ENCODE peak calls at places on chromosomes 11 and 22, in eight cellular contexts. Q is GF-D8; U is ELF-1; T is T47D; E is ACHN; I is activated naive CD4-positive, alpha-beta T cell treated with anti-CD3 and anti-CD28 coated beads, Interleukin-2, amount 10 ng/mL, durations not matched to agents 7 days and 5 days; K is NCI-H748 treated with DMSO at 0.1 percent for 48 hours; L is bronchial epithelial cell. P is an unnamed sample.

GRCh38 chr22:30823015-30823370 is 128.3 kb downstream of the OSBP2 start:
- DNase-seq in Q (no peak), U (peak; percentile 35), T (peak; percentile 42), E (no peak), I (no peak), K (no peak), L (no peak), P (no peak)

GRCh38 chr22:47113880-47114415 is 351.5 kb downstream of the TBC1D22A start:
- DNase-seq in Q (no peak), U (no peak), T (no peak), E (no peak), I (no peak), K (no peak), L (no peak), P (no peak)

GRCh38 chr11:86274503-86274902 is 27.5 kb upstream of the HIKESHI start:
- DNase-seq in Q (no peak), U (peak; percentile 42), T (no peak), E (no peak), I (no peak), K (no peak), L (no peak), P (no peak)

GRCh38 chr22:46587067-46587471 is 33.1 kb upstream of the GRAMD4 start:
- DNase-seq in Q (no peak), U (no peak), T (no peak), E (no peak), I (peak; percentile 31), K (no peak), L (no peak), P (no peak)

GRCh38 chr11:44927174-44927661 is 23.5 kb downstream of the TP53I11 start:
- DNase-seq in Q (no peak), U (peak; percentile 81), T (peak; percentile 89), E (peak; percentile 65), I (peak; percentile 68), K (peak; percentile 64), L (peak; percentile 41), P (peak; percentile 21)

GRCh38 chr11:33773399-33774355 is 643 bp downstream of the FBXO3 start:
- DNase-seq in Q (no peak), U (peak; percentile 60), T (no peak), E (peak; percentile 3), I (peak; percentile 77), K (no peak), L (peak; percentile 27), P (no peak)

GRCh38 chr11:79026803-79027445 is 413.9 kb downstream of the TENM4 start:
- DNase-seq in Q (peak; percentile 0), U (no peak), T (no peak), E (no peak), I (no peak), K (no peak), L (no peak), P (no peak)

GRCh38 chr11:19374189-19374588 is 133.4 kb upstream of the E2F8 start:
- DNase-seq in Q (no peak), U (no peak), T (no peak), E (peak; percentile 84), I (no peak), K (no peak), L (peak; percentile 92), P (peak; percentile 40)

GRCh38 chr22:21683401-21683811 is 17.6 kb downstream of the PPIL2 start:
- DNase-seq in Q (no peak), U (no peak), T (no peak), E (no peak), I (peak; percentile 10), K (no peak), L (no peak), P (no peak)

GRCh38 chr22:48438096-48438495 is 1389.6 kb downstream of the BRD1 start:
- DNase-seq in Q (no peak), U (no peak), T (no peak), E (no peak), I (no peak), K (no peak), L (no peak), P (no peak)

GRCh38 chr11:68912254-68912653 is 8.6 kb downstream of the IGHMBP2 start:
- DNase-seq in Q (no peak), U (no peak), T (no peak), E (no peak), I (no peak), K (no peak), L (no peak), P (no peak)

GRCh38 chr11:63681208-63682044 is at the start of gene RTN3:
- DNase-seq in Q (peak; percentile 92), U (peak; percentile 99), T (peak; percentile 99), E (peak; percentile 96), I (peak; percentile 98), K (peak; percentile 90), L (peak; percentile 96), P (peak; percentile 92)

GRCh38 chr11:108278546-108278945 is 55.7 kb downstream of the ATM start:
- DNase-seq in Q (no peak), U (peak; percentile 20), T (no peak), E (no peak), I (no peak), K (no peak), L (no peak), P (no peak)

GRCh38 chr11:2432171-2432621 is 12.1 kb downstream of the TRPM5 start:
- DNase-seq in Q (no peak), U (no peak), T (no peak), E (no peak), I (no peak), K (no peak), L (no peak), P (no peak)

GRCh38 chr11:80855975-80856524 is 1415.2 kb upstream of the TENM4 start:
- DNase-seq in Q (no peak), U (no peak), T (no peak), E (peak; percentile 52), I (no peak), K (no peak), L (peak; percentile 90), P (no peak)

GRCh38 chr11:70383664-70384395 is 14.5 kb upstream of the CTTN start:
- DNase-seq in Q (no peak), U (no peak), T (no peak), E (no peak), I (no peak), K (no peak), L (no peak), P (no peak)

GRCh38 chr11:27456140-27456801 is 16.3 kb downstream of the LGR4 start:
- DNase-seq in Q (no peak), U (no peak), T (no peak), E (peak; percentile 24), I (no peak), K (no peak), L (peak; percentile 86), P (no peak)